ENCODE peak calls at places on chromosome 17, in four cellular contexts. E, W, L and G are unnamed samples.

GRCh38 chr17:76841776-76842405 is 26.3 kb upstream of the MGAT5B start:
- DNase-seq in E (no peak), W (no peak), L (no peak), G (no peak)

GRCh38 chr17:69523252-69523861 is 108.9 kb downstream of the MAP2K6 start:
- DNase-seq in E (no peak), W (no peak), L (no peak), G (no peak)

GRCh38 chr17:34303606-34304005 is 15.6 kb upstream of the CCL8 start:
- DNase-seq in E (no peak), W (no peak), L (no peak), G (no peak)

GRCh38 chr17:81097134-81097942 is 62.4 kb downstream of the BAIAP2 start:
- DNase-seq in E (peak; percentile 86), W (peak; percentile 52), L (no peak), G (no peak)

GRCh38 chr17:76529643-76530488 is 7.6 kb downstream of the CYGB start:
- DNase-seq in E (peak; percentile 92), W (peak; percentile 52), L (no peak), G (no peak)

GRCh38 chr17:13993106-13993505 is 76.2 kb upstream of the COX10 start:
- DNase-seq in E (no peak), W (no peak), L (no peak), G (no peak)

GRCh38 chr17:10702574-10702973 is 5.2 kb downstream of the ADPRM start:
- DNase-seq in E (no peak), W (no peak), L (no peak), G (peak; percentile 29)

GRCh38 chr17:47896672-47897490 is 845 bp downstream of the SP2 start:
- DNase-seq in E (no peak), W (no peak), L (no peak), G (no peak)

GRCh38 chr17:56613131-56613530 is 19.6 kb downstream of the NOG start:
- DNase-seq in E (no peak), W (no peak), L (no peak), G (no peak)

GRCh38 chr17:50190278-50191069 is 11.0 kb downstream of the COL1A1 start:
- DNase-seq in E (no peak), W (no peak), L (no peak), G (no peak)

GRCh38 chr17:18184143-18185007 is 747 bp downstream of the ALKBH5 start:
- DNase-seq in E (peak; percentile 67), W (peak; percentile 43), L (peak; percentile 37), G (no peak)

GRCh38 chr17:560379-560935 is 154.2 kb downstream of the VPS53 start:
- DNase-seq in E (no peak), W (no peak), L (no peak), G (no peak)

GRCh38 chr17:19739241-19740201 is 8.6 kb downstream of the ALDH3A1 start:
- DNase-seq in E (no peak), W (no peak), L (no peak), G (no peak)

GRCh38 chr17:45098869-45099616 is 33.3 kb downstream of the PLCD3 start:
- DNase-seq in E (peak; percentile 87), W (peak; percentile 78), L (peak; percentile 67), G (peak; percentile 18)

GRCh38 chr17:8976638-8977037 is 11.1 kb upstream of the PIK3R5 start:
- DNase-seq in E (no peak), W (no peak), L (no peak), G (no peak)